ENCODE peak calls at places on chromosome 4, in seven cellular contexts. Q, Z, L, Y, O, W and M are unnamed samples.

GRCh38 chr4:125319311-125319710 is 4.6 kb downstream of the FAT4 start:
- DNase-seq in Q (no peak), Z (no peak), L (peak), Y (no peak), O (no peak), W (no peak), M (no peak)

GRCh38 chr4:24519649-24520048 is 64.7 kb downstream of the DHX15 start:
- DNase-seq in Q (peak), Z (no peak), L (peak), Y (no peak), O (no peak), W (no peak), M (peak)

GRCh38 chr4:101670897-101671296 is 119.6 kb upstream of the BANK1 start:
- DNase-seq in Q (no peak), Z (no peak), L (no peak), Y (no peak), O (no peak), W (no peak), M (no peak)

GRCh38 chr4:141853091-141853734 is 216.8 kb downstream of the IL15 start:
- DNase-seq in Q (no peak), Z (no peak), L (no peak), Y (no peak), O (no peak), W (no peak), M (no peak)

GRCh38 chr4:41369680-41370079 is 113.0 kb downstream of the UCHL1 start:
- DNase-seq in Q (no peak), Z (no peak), L (no peak), Y (no peak), O (no peak), W (no peak), M (peak)

GRCh38 chr4:75841641-75842520 is 60.4 kb downstream of the PPEF2 start:
- DNase-seq in Q (peak), Z (no peak), L (no peak), Y (no peak), O (no peak), W (no peak), M (peak)

GRCh38 chr4:114558446-114559020 is 40.1 kb upstream of the UGT8 start:
- DNase-seq in Q (peak), Z (peak), L (no peak), Y (no peak), O (no peak), W (no peak), M (no peak)

GRCh38 chr4:31788676-31789075 is 1068.5 kb downstream of the PCDH7 start:
- DNase-seq in Q (peak), Z (peak), L (no peak), Y (no peak), O (no peak), W (peak), M (no peak)

GRCh38 chr4:128571747-128572146 is 237.8 kb upstream of the JADE1 start:
- DNase-seq in Q (no peak), Z (no peak), L (peak), Y (no peak), O (no peak), W (peak), M (peak)

GRCh38 chr4:110134269-110134889 is 64.0 kb downstream of the ELOVL6 start:
- DNase-seq in Q (no peak), Z (no peak), L (no peak), Y (no peak), O (no peak), W (no peak), M (no peak)

GRCh38 chr4:70640192-70640591 is 11.6 kb downstream of the ENAM start:
- DNase-seq in Q (no peak), Z (no peak), L (no peak), Y (no peak), O (no peak), W (no peak), M (no peak)
- H2AK5ac ChIP-seq in Q (no peak), Z (no peak), L (no peak), Y (no peak), O (no peak), W (no peak), M (no peak)

DNA sequence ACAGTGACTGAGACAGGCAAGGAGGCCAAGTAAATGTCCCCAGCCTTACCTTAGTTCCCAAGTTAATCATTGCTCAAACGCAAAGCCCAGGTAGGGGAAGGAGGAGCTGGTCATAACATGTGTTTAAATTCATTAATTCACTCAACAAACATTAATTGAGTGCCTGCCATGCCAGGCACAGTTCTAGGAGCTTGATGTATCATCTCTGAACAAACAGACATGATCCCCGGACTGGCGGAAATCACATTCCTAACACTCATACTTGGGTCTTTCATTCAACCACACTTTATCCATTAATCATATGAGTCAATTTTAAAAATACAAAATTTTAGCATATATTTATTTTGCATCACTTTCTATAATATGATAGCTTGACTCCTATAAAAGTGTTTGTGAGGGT is 335.3 kb upstream of the NOCT start:
- DNase-seq in Q (no peak), Z (no peak), L (no peak), Y (no peak), O (no peak), W (no peak), M (no peak)
- H2AK5ac ChIP-seq in Q (no peak), Z (no peak), L (peak), Y (no peak), O (no peak), W (no peak), M (peak)

GRCh38 chr4:1991087-1991486 is 17.7 kb downstream of the NELFA start:
- DNase-seq in Q (no peak), Z (no peak), L (no peak), Y (no peak), O (no peak), W (no peak), M (no peak)

GRCh38 chr4:1990676-1991075 is 18.1 kb downstream of the NELFA start:
- DNase-seq in Q (no peak), Z (no peak), L (no peak), Y (no peak), O (no peak), W (no peak), M (no peak)

GRCh38 chr4:1989533-1990347 is 19.0 kb downstream of the NELFA start:
- DNase-seq in Q (no peak), Z (no peak), L (no peak), Y (no peak), O (no peak), W (no peak), M (no peak)

GRCh38 chr4:1991596-1992434 is 17.0 kb downstream of the NELFA start:
- DNase-seq in Q (no peak), Z (no peak), L (no peak), Y (no peak), O (no peak), W (no peak), M (no peak)

DNA sequence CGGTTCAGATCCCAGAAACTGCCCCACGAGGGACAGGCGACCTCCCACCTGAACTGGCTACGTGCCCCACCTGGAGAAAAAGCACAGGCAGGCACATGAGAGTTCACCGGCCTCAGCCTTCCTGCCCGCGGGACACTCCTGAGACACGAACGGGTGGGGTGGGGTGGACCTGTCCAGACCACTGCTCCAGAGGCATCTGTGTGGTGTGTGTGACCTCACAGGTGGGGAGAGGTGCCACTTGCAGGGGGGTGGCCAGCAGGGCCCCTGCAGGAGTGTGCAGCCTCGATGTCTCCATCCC is 18.5 kb downstream of the NELFA start:
- DNase-seq in Q (no peak), Z (no peak), L (no peak), Y (no peak), O (no peak), W (no peak), M (no peak)
- H2AK5ac ChIP-seq in Q (no peak), Z (no peak), L (no peak), Y (no peak), O (no peak), W (no peak), M (no peak)

GRCh38 chr4:55272576-55272975 is 73.5 kb upstream of the SRD5A3 start:
- DNase-seq in Q (no peak), Z (no peak), L (no peak), Y (no peak), O (no peak), W (peak), M (no peak)
- H2AK5ac ChIP-seq in Q (no peak), Z (no peak), L (no peak), Y (no peak), O (no peak), W (no peak), M (no peak)

GRCh38 chr4:74252933-74253332 is 55.3 kb upstream of the EPGN start:
- DNase-seq in Q (no peak), Z (no peak), L (no peak), Y (no peak), O (no peak), W (no peak), M (no peak)
- H2AK5ac ChIP-seq in Q (no peak), Z (no peak), L (no peak), Y (no peak), O (no peak), W (no peak), M (no peak)

GRCh38 chr4:174402470-174403176 is 118.9 kb downstream of the CEP44 start:
- DNase-seq in Q (peak), Z (no peak), L (no peak), Y (no peak), O (no peak), W (no peak), M (peak)
- H2AK5ac ChIP-seq in Q (peak), Z (no peak), L (no peak), Y (no peak), O (no peak), W (no peak), M (peak)

DNA sequence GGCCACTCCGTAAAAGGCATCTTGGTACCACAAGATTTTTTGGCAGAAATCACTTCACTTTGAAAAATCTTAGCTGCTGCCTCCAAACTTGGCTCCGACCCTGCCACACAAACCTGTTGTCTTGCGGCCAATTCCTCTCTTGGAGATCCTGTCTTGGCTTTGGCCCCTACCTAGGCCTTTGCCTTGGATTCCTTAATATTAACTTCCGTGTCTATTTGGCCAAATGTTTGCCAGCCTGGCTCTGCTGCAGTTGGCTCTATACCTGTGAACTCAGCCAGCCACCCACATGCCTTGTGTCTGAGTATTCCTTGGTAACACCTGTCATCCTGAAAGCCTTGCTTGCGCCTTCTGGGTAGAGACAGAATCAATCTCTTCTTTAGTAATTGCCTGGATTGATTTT is 12.5 kb downstream of the GRXCR1 start:
- DNase-seq in Q (no peak), Z (no peak), L (no peak), Y (no peak), O (no peak), W (no peak), M (no peak)
- H2AK5ac ChIP-seq in Q (no peak), Z (no peak), L (no peak), Y (no peak), O (no peak), W (no peak), M (no peak)

DNA sequence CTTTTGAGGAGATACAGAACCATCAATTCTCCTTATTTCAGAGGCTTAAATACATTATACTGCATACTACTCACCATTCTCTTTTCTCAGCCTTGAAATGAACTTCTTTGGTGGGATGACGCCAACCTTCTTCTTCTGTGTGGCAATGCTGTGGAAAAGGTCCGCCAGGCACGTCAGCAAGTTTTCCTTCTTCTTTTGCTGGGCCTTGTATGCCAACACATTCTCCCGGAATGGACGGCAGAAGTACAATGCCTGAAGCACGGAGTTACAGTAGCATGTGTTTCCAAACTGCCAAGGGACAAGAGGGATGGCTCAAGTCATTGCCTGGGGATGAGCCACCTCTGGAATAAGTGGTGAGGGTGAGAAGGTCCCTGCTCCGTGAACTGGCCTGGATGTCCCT is 31.2 kb downstream of the USP46 start:
- DNase-seq in Q (no peak), Z (no peak), L (no peak), Y (no peak), O (no peak), W (no peak), M (no peak)
- H2AK5ac ChIP-seq in Q (no peak), Z (no peak), L (no peak), Y (no peak), O (no peak), W (no peak), M (no peak)

GRCh38 chr4:121773873-121774272 is 8.9 kb upstream of the SMIM43 start:
- DNase-seq in Q (peak), Z (no peak), L (no peak), Y (no peak), O (no peak), W (no peak), M (no peak)

GRCh38 chr4:121776610-121777401 is 11.8 kb upstream of the SMIM43 start:
- DNase-seq in Q (no peak), Z (no peak), L (no peak), Y (no peak), O (no peak), W (no peak), M (no peak)

GRCh38 chr4:121769341-121769740 is 4.4 kb upstream of the SMIM43 start:
- DNase-seq in Q (no peak), Z (no peak), L (no peak), Y (no peak), O (no peak), W (no peak), M (no peak)

GRCh38 chr4:121777625-121778024 is 12.7 kb upstream of the SMIM43 start:
- DNase-seq in Q (no peak), Z (no peak), L (no peak), Y (no peak), O (no peak), W (no peak), M (no peak)

DNA sequence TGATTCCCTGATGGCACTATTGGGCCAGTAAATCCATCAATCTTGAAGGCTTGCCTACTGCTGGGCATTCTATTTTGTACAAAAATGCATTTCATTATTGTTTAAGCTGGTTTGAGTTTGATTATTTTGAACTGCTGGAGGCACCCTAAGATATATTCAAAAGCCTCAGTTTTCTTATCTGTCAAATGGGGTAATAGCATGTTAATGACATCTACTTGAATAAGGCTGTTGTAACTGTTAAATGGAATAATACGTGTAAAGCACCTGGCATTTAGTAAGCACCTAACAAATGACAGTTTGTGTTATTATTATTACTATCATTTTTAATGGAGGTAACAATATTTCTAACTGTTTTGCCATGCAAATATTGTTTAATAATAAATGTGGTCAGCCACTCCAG is 6.9 kb upstream of the SMIM43 start:
- DNase-seq in Q (no peak), Z (no peak), L (no peak), Y (no peak), O (no peak), W (no peak), M (no peak)
- H2AK5ac ChIP-seq in Q (no peak), Z (no peak), L (no peak), Y (no peak), O (no peak), W (no peak), M (no peak)